ENCODE peak calls at places on chromosome 5, in eight cellular contexts. G is cardiac muscle cell, F is Peyer's patch, E is tibial nerve, W is astrocyte, Y is mammary epithelial cell, C is kidney, L is A549. R is an unnamed sample.

GRCh38 chr5:93532370-93532769 is 48.6 kb downstream of the NR2F1-AS1 start:
- DNase-seq in E (peak; percentile 98), C (peak; percentile 48), G (no peak), W (peak; percentile 93), Y (peak; percentile 23), L (peak; percentile 9), F (peak; percentile 19), R (peak; percentile 69)

GRCh38 chr5:168314735-168315411 is 23.4 kb downstream of the WWC1 start:
- DNase-seq in F (no peak), W (peak; percentile 97), Y (peak; percentile 93), L (peak; percentile 98), E (no peak), C (peak; percentile 88), G (no peak), R (peak; percentile 85)

GRCh38 chr5:17228833-17229291 is 11.4 kb downstream of the BASP1 start:
- DNase-seq in E (no peak), G (no peak), Y (peak; percentile 86), F (no peak), C (no peak), L (no peak), W (peak; percentile 78), R (no peak)

GRCh38 chr5:178941361-178941760 is 363 bp downstream of the ZNF454 start:
- DNase-seq in F (no peak), L (no peak), E (no peak), W (peak; percentile 13), Y (no peak), C (peak; percentile 73), G (no peak), R (no peak)

GRCh38 chr5:93186031-93186682 is 394.9 kb downstream of the NR2F1-AS1 start:
- DNase-seq in F (no peak), C (no peak), Y (peak; percentile 77), E (no peak), W (peak; percentile 93), L (peak; percentile 9), G (no peak), R (no peak)

GRCh38 chr5:143569722-143570567 is 166.5 kb upstream of the NR3C1 start:
- DNase-seq in G (no peak), F (no peak), C (no peak), W (no peak), L (no peak), E (no peak), Y (no peak), R (no peak)

GRCh38 chr5:178982941-178983340 is 12.2 kb downstream of the GRM6 start:
- DNase-seq in E (no peak), W (no peak), F (no peak), Y (no peak), C (peak; percentile 50), G (no peak), L (no peak), R (no peak)

GRCh38 chr5:53601570-53601969 is 41.1 kb downstream of the NDUFS4 start:
- DNase-seq in E (no peak), G (no peak), L (peak; percentile 87), F (no peak), Y (peak; percentile 90), W (peak; percentile 49), C (no peak), R (no peak)

GRCh38 chr5:147561435-147561834 is 51.6 kb upstream of the DPYSL3 start:
- DNase-seq in Y (no peak), W (no peak), L (no peak), G (no peak), F (no peak), C (no peak), E (no peak), R (no peak)

GRCh38 chr5:178123094-178123986 is 7.5 kb upstream of the RMND5B start:
- DNase-seq in E (no peak), C (no peak), W (no peak), Y (no peak), G (no peak), F (no peak), L (no peak), R (no peak)

GRCh38 chr5:1502046-1502736 is 21.6 kb downstream of the LPCAT1 start:
- DNase-seq in Y (no peak), L (no peak), G (no peak), E (no peak), C (no peak), F (peak; percentile 61), W (no peak), R (peak; percentile 70)

GRCh38 chr5:50595199-50595598 is 71.2 kb upstream of the PARP8 start:
- DNase-seq in G (no peak), Y (peak; percentile 86), C (no peak), E (no peak), F (no peak), W (peak; percentile 89), L (peak; percentile 6), R (no peak)

GRCh38 chr5:172380261-172380991 is 73.9 kb downstream of the SH3PXD2B start:
- DNase-seq in E (no peak), L (no peak), G (no peak), Y (no peak), F (no peak), C (no peak), W (no peak), R (no peak)

GRCh38 chr5:28548856-28549255 is 1510.5 kb upstream of the CDH9 start:
- DNase-seq in Y (peak; percentile 59), E (no peak), L (no peak), G (no peak), C (no peak), W (peak; percentile 14), F (no peak), R (no peak)

GRCh38 chr5:41790038-41790776 is 80.0 kb downstream of the OXCT1 start:
- DNase-seq in C (no peak), L (no peak), F (no peak), Y (no peak), G (no peak), W (peak; percentile 27), E (no peak), R (no peak)

GRCh38 chr5:176379881-176380280 is 8.5 kb downstream of the NOP16 start:
- DNase-seq in G (no peak), W (no peak), L (no peak), E (no peak), Y (no peak), F (no peak), C (no peak), R (no peak)

GRCh38 chr5:151085517-151086031 is 4.7 kb upstream of the TNIP1 start:
- DNase-seq in F (no peak), G (peak; percentile 44), C (peak; percentile 90), Y (peak; percentile 76), L (peak; percentile 57), E (peak; percentile 50), W (no peak), R (peak; percentile 57)

GRCh38 chr5:155726267-155726666 is 600.7 kb upstream of the SGCD start:
- DNase-seq in E (peak; percentile 14), W (no peak), G (peak; percentile 73), Y (peak; percentile 11), C (no peak), F (no peak), L (peak; percentile 21), R (no peak)

GRCh38 chr5:88883566-88884434 is 816 bp upstream of the MEF2C start:
- DNase-seq in Y (peak; percentile 47), W (peak; percentile 72), L (peak; percentile 18), C (peak; percentile 84), G (peak; percentile 88), F (peak; percentile 65), E (peak; percentile 67), R (peak; percentile 65)

GRCh38 chr5:156755421-156756087 is 94.5 kb upstream of the PPP1R2B start:
- DNase-seq in C (no peak), L (peak; percentile 14), F (no peak), W (no peak), G (no peak), E (no peak), Y (no peak), R (no peak)

GRCh38 chr5:136193396-136193935 is 504 bp upstream of the SMIM32 start:
- DNase-seq in C (no peak), E (no peak), F (no peak), Y (no peak), L (no peak), G (no peak), W (no peak), R (no peak)

GRCh38 chr5:173500213-173500560 is 116.3 kb downstream of the BOD1 start:
- DNase-seq in G (no peak), Y (no peak), W (no peak), C (no peak), E (no peak), L (no peak), F (no peak), R (no peak)
- H3K4me1 ChIP-seq in G (peaks cover 9% of the 10 kb centered on the region), Y (no peaks in the 10 kb centered on the region), W (peaks cover 21% of the 10 kb centered on the region), C (no peaks in the 10 kb centered on the region), E (peaks cover 15% of the 10 kb centered on the region), L (no peaks in the 10 kb centered on the region), F (no peaks in the 10 kb centered on the region), R (no peaks in the 10 kb centered on the region)

GRCh38 chr5:127011961-127012644 is 18.3 kb downstream of the MARCHF3 start:
- DNase-seq in E (no peak), F (no peak), C (no peak), Y (no peak), L (no peak), G (no peak), W (peak; percentile 27), R (no peak)

GRCh38 chr5:127014573-127014972 is 15.8 kb downstream of the MARCHF3 start:
- DNase-seq in C (no peak), G (no peak), E (no peak), W (no peak), F (no peak), Y (no peak), L (no peak), R (no peak)

GRCh38 chr5:127011151-127011550 is 19.2 kb downstream of the MARCHF3 start:
- DNase-seq in L (no peak), C (no peak), W (peak; percentile 98), Y (peak; percentile 84), G (no peak), E (no peak), F (no peak), R (no peak)

GRCh38 chr5:127012933-127013332 is 17.4 kb downstream of the MARCHF3 start:
- DNase-seq in Y (peak; percentile 45), W (peak; percentile 74), C (no peak), L (no peak), G (no peak), F (no peak), E (no peak), R (no peak)

GRCh38 chr5:127013407-127013806 is 17.0 kb downstream of the MARCHF3 start:
- DNase-seq in F (no peak), Y (no peak), E (no peak), G (no peak), C (no peak), L (no peak), W (no peak), R (no peak)
- H3K4me3 ChIP-seq in F (no peak overlapping the region), Y (no peak overlapping the region), E (no peak overlapping the region), G (no peak overlapping the region), C (no peak overlapping the region), L (no peak overlapping the region), W (no peak overlapping the region), R (no peak overlapping the region)

GRCh38 chr5:129094087-129094923 is at the start of gene ISOC1:
- DNase-seq in L (peak; percentile 87), W (peak; percentile 78), C (peak; percentile 97), E (peak; percentile 69), Y (peak; percentile 88), G (peak; percentile 96), F (peak; percentile 87), R (peak; percentile 90)
- TF ChIP-seq CTCF in L (no peak), W (no peak), C (no peak), E (no peak), Y (peak; percentile 34), G (no peak), F (no peak), R (no peak)

DNA sequence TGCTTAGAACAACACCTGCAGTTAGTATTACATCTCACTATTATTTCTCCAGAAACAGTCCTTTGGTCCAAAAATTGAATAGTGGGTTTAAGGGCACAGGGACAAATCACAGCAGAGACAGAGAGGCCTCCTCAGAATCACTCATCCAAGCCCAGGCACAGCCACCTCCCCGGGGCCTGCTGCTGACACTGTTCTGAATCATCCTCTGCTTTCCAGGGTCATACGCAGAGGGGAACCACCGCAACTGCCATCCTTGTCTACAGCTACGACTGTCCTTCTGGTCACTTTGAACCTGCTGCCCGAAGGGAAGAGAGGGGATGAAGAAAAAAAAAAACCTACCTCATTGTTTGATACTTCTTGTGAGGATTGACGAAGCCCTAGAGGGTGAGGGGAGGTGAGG is 35.3 kb upstream of the MAN2A1 start:
- DNase-seq in E (no peak), Y (peak; percentile 65), C (no peak), W (no peak), F (no peak), G (no peak), L (no peak), R (no peak)
- H3K4me1 ChIP-seq in E (no peaks in the 10 kb centered on the region), Y (peaks cover 34% of the 10 kb centered on the region), C (no peaks in the 10 kb centered on the region), W (peaks cover 8% of the 10 kb centered on the region), F (no peaks in the 10 kb centered on the region), G (no peaks in the 10 kb centered on the region), L (no peaks in the 10 kb centered on the region), R (no peaks in the 10 kb centered on the region)